ENCODE peak calls at places on chromosomes 12 and 14, in seven cellular contexts. One of them, this sample, is unnamed.
A peak's percentile ranks its signal among the peaks of the same experiment; 100 is the strongest.

GRCh38 chr12:21501258-21502163 is at the start of the genes GOLT1B and RECQL:
- DNase-seq in NCI-H69: peak; percentile 96
- DNase-seq in activated CD4-positive, CD25-positive, alpha-beta regulatory T cell treated with anti-CD3 and anti-CD28 coated beads, Interleukin-2, amount 50 U/mL, for 16 hours: peak; percentile 85
- DNase-seq in SW480: peak; percentile 99
- DNase-seq in stimulated activated CD4-positive, alpha-beta T cell treated with anti-CD3 and anti-CD28 coated beads, Interleukin-15, amount 100 ng/mL, for 24 hours: peak; percentile 91
- DNase-seq in left kidney: peak; percentile 99
- DNase-seq in T-helper 17 cell: peak; percentile 68
- DNase-seq in this sample: peak; percentile 96

GRCh38 chr14:24162083-24162482 is 1.0 kb downstream of the IRF9 start:
- DNase-seq in NCI-H69: no peak
- DNase-seq in activated CD4-positive, CD25-positive, alpha-beta regulatory T cell treated with anti-CD3 and anti-CD28 coated beads, Interleukin-2, amount 50 U/mL, for 16 hours: no peak
- DNase-seq in SW480: no peak
- DNase-seq in stimulated activated CD4-positive, alpha-beta T cell treated with anti-CD3 and anti-CD28 coated beads, Interleukin-15, amount 100 ng/mL, for 24 hours: peak; percentile 54
- DNase-seq in left kidney: no peak
- DNase-seq in T-helper 17 cell: no peak
- DNase-seq in this sample: no peak

GRCh38 chr12:132593521-132593920 is 16.9 kb downstream of the LRCOL1 start:
- DNase-seq in NCI-H69: peak; percentile 80
- DNase-seq in activated CD4-positive, CD25-positive, alpha-beta regulatory T cell treated with anti-CD3 and anti-CD28 coated beads, Interleukin-2, amount 50 U/mL, for 16 hours: no peak
- DNase-seq in SW480: no peak
- DNase-seq in stimulated activated CD4-positive, alpha-beta T cell treated with anti-CD3 and anti-CD28 coated beads, Interleukin-15, amount 100 ng/mL, for 24 hours: no peak
- DNase-seq in left kidney: no peak
- DNase-seq in T-helper 17 cell: no peak
- DNase-seq in this sample: no peak

GRCh38 chr12:67415473-67415872 is 146.3 kb downstream of the CAND1 start:
- DNase-seq in NCI-H69: peak; percentile 75
- DNase-seq in activated CD4-positive, CD25-positive, alpha-beta regulatory T cell treated with anti-CD3 and anti-CD28 coated beads, Interleukin-2, amount 50 U/mL, for 16 hours: no peak
- DNase-seq in SW480: peak; percentile 11
- DNase-seq in stimulated activated CD4-positive, alpha-beta T cell treated with anti-CD3 and anti-CD28 coated beads, Interleukin-15, amount 100 ng/mL, for 24 hours: no peak
- DNase-seq in left kidney: peak; percentile 71
- DNase-seq in T-helper 17 cell: no peak
- DNase-seq in this sample: no peak

GRCh38 chr14:39364509-39364908 is 67.7 kb downstream of the FBXO33 start:
- DNase-seq in NCI-H69: no peak
- DNase-seq in activated CD4-positive, CD25-positive, alpha-beta regulatory T cell treated with anti-CD3 and anti-CD28 coated beads, Interleukin-2, amount 50 U/mL, for 16 hours: no peak
- DNase-seq in SW480: no peak
- DNase-seq in stimulated activated CD4-positive, alpha-beta T cell treated with anti-CD3 and anti-CD28 coated beads, Interleukin-15, amount 100 ng/mL, for 24 hours: no peak
- DNase-seq in left kidney: no peak
- DNase-seq in T-helper 17 cell: no peak
- DNase-seq in this sample: no peak

GRCh38 chr14:77305696-77306095 is 15.0 kb downstream of the POMT2 start:
- DNase-seq in NCI-H69: no peak
- DNase-seq in activated CD4-positive, CD25-positive, alpha-beta regulatory T cell treated with anti-CD3 and anti-CD28 coated beads, Interleukin-2, amount 50 U/mL, for 16 hours: no peak
- DNase-seq in SW480: no peak
- DNase-seq in stimulated activated CD4-positive, alpha-beta T cell treated with anti-CD3 and anti-CD28 coated beads, Interleukin-15, amount 100 ng/mL, for 24 hours: no peak
- DNase-seq in left kidney: no peak
- DNase-seq in T-helper 17 cell: no peak
- DNase-seq in this sample: no peak

GRCh38 chr14:48086516-48086915 is 411.1 kb upstream of the MDGA2 start:
- DNase-seq in NCI-H69: no peak
- DNase-seq in activated CD4-positive, CD25-positive, alpha-beta regulatory T cell treated with anti-CD3 and anti-CD28 coated beads, Interleukin-2, amount 50 U/mL, for 16 hours: no peak
- DNase-seq in SW480: no peak
- DNase-seq in stimulated activated CD4-positive, alpha-beta T cell treated with anti-CD3 and anti-CD28 coated beads, Interleukin-15, amount 100 ng/mL, for 24 hours: no peak
- DNase-seq in left kidney: no peak
- DNase-seq in T-helper 17 cell: no peak
- DNase-seq in this sample: no peak

GRCh38 chr14:73365727-73366126 is 92.6 kb downstream of the NUMB start:
- DNase-seq in NCI-H69: no peak
- DNase-seq in activated CD4-positive, CD25-positive, alpha-beta regulatory T cell treated with anti-CD3 and anti-CD28 coated beads, Interleukin-2, amount 50 U/mL, for 16 hours: no peak
- DNase-seq in SW480: no peak
- DNase-seq in stimulated activated CD4-positive, alpha-beta T cell treated with anti-CD3 and anti-CD28 coated beads, Interleukin-15, amount 100 ng/mL, for 24 hours: no peak
- DNase-seq in left kidney: no peak
- DNase-seq in T-helper 17 cell: no peak
- DNase-seq in this sample: no peak

GRCh38 chr14:44700184-44700583 is 193.1 kb upstream of the FSCB start:
- DNase-seq in NCI-H69: peak; percentile 45
- DNase-seq in activated CD4-positive, CD25-positive, alpha-beta regulatory T cell treated with anti-CD3 and anti-CD28 coated beads, Interleukin-2, amount 50 U/mL, for 16 hours: no peak
- DNase-seq in SW480: peak; percentile 31
- DNase-seq in stimulated activated CD4-positive, alpha-beta T cell treated with anti-CD3 and anti-CD28 coated beads, Interleukin-15, amount 100 ng/mL, for 24 hours: no peak
- DNase-seq in left kidney: no peak
- DNase-seq in T-helper 17 cell: no peak
- DNase-seq in this sample: no peak

GRCh38 chr12:114294303-114294685 is 111.7 kb downstream of the TBX5 start:
- DNase-seq in NCI-H69: no peak
- DNase-seq in activated CD4-positive, CD25-positive, alpha-beta regulatory T cell treated with anti-CD3 and anti-CD28 coated beads, Interleukin-2, amount 50 U/mL, for 16 hours: no peak
- DNase-seq in SW480: no peak
- DNase-seq in stimulated activated CD4-positive, alpha-beta T cell treated with anti-CD3 and anti-CD28 coated beads, Interleukin-15, amount 100 ng/mL, for 24 hours: no peak
- DNase-seq in left kidney: no peak
- DNase-seq in T-helper 17 cell: no peak
- DNase-seq in this sample: no peak

GRCh38 chr12:98873823-98874222 is 228.7 kb downstream of the APAF1 start:
- DNase-seq in NCI-H69: peak; percentile 66
- DNase-seq in activated CD4-positive, CD25-positive, alpha-beta regulatory T cell treated with anti-CD3 and anti-CD28 coated beads, Interleukin-2, amount 50 U/mL, for 16 hours: no peak
- DNase-seq in SW480: no peak
- DNase-seq in stimulated activated CD4-positive, alpha-beta T cell treated with anti-CD3 and anti-CD28 coated beads, Interleukin-15, amount 100 ng/mL, for 24 hours: no peak
- DNase-seq in left kidney: no peak
- DNase-seq in T-helper 17 cell: no peak
- DNase-seq in this sample: no peak

GRCh38 chr12:26275313-26276257 is 80.2 kb downstream of the SSPN start:
- DNase-seq in NCI-H69: no peak
- DNase-seq in activated CD4-positive, CD25-positive, alpha-beta regulatory T cell treated with anti-CD3 and anti-CD28 coated beads, Interleukin-2, amount 50 U/mL, for 16 hours: no peak
- DNase-seq in SW480: no peak
- DNase-seq in stimulated activated CD4-positive, alpha-beta T cell treated with anti-CD3 and anti-CD28 coated beads, Interleukin-15, amount 100 ng/mL, for 24 hours: no peak
- DNase-seq in left kidney: peak; percentile 74
- DNase-seq in T-helper 17 cell: no peak
- DNase-seq in this sample: no peak

GRCh38 chr12:71746983-71747611 is 7.6 kb upstream of the RAB21 start:
- DNase-seq in NCI-H69: peak; percentile 61
- DNase-seq in activated CD4-positive, CD25-positive, alpha-beta regulatory T cell treated with anti-CD3 and anti-CD28 coated beads, Interleukin-2, amount 50 U/mL, for 16 hours: peak; percentile 22
- DNase-seq in SW480: peak; percentile 68
- DNase-seq in stimulated activated CD4-positive, alpha-beta T cell treated with anti-CD3 and anti-CD28 coated beads, Interleukin-15, amount 100 ng/mL, for 24 hours: peak; percentile 40
- DNase-seq in left kidney: peak; percentile 76
- DNase-seq in T-helper 17 cell: no peak
- DNase-seq in this sample: no peak

GRCh38 chr12:18552829-18553228 is 185.0 kb downstream of the PLCZ1 start:
- DNase-seq in NCI-H69: peak; percentile 4
- DNase-seq in activated CD4-positive, CD25-positive, alpha-beta regulatory T cell treated with anti-CD3 and anti-CD28 coated beads, Interleukin-2, amount 50 U/mL, for 16 hours: no peak
- DNase-seq in SW480: no peak
- DNase-seq in stimulated activated CD4-positive, alpha-beta T cell treated with anti-CD3 and anti-CD28 coated beads, Interleukin-15, amount 100 ng/mL, for 24 hours: no peak
- DNase-seq in left kidney: no peak
- DNase-seq in T-helper 17 cell: no peak
- DNase-seq in this sample: no peak

GRCh38 chr12:65306603-65307501 is 28.4 kb downstream of the MSRB3 start:
- DNase-seq in NCI-H69: peak; percentile 32
- DNase-seq in activated CD4-positive, CD25-positive, alpha-beta regulatory T cell treated with anti-CD3 and anti-CD28 coated beads, Interleukin-2, amount 50 U/mL, for 16 hours: no peak
- DNase-seq in SW480: peak; percentile 90
- DNase-seq in stimulated activated CD4-positive, alpha-beta T cell treated with anti-CD3 and anti-CD28 coated beads, Interleukin-15, amount 100 ng/mL, for 24 hours: peak; percentile 6
- DNase-seq in left kidney: peak; percentile 90
- DNase-seq in T-helper 17 cell: no peak
- DNase-seq in this sample: no peak

GRCh38 chr12:105228494-105228893 is 7.5 kb downstream of the APPL2 start:
- DNase-seq in NCI-H69: no peak
- DNase-seq in activated CD4-positive, CD25-positive, alpha-beta regulatory T cell treated with anti-CD3 and anti-CD28 coated beads, Interleukin-2, amount 50 U/mL, for 16 hours: no peak
- DNase-seq in SW480: no peak
- DNase-seq in stimulated activated CD4-positive, alpha-beta T cell treated with anti-CD3 and anti-CD28 coated beads, Interleukin-15, amount 100 ng/mL, for 24 hours: peak; percentile 19
- DNase-seq in left kidney: no peak
- DNase-seq in T-helper 17 cell: no peak
- DNase-seq in this sample: no peak

GRCh38 chr12:109611223-109611622 is 37.6 kb downstream of the MVK start:
- DNase-seq in NCI-H69: no peak
- DNase-seq in activated CD4-positive, CD25-positive, alpha-beta regulatory T cell treated with anti-CD3 and anti-CD28 coated beads, Interleukin-2, amount 50 U/mL, for 16 hours: no peak
- DNase-seq in SW480: no peak
- DNase-seq in stimulated activated CD4-positive, alpha-beta T cell treated with anti-CD3 and anti-CD28 coated beads, Interleukin-15, amount 100 ng/mL, for 24 hours: no peak
- DNase-seq in left kidney: no peak
- DNase-seq in T-helper 17 cell: no peak
- DNase-seq in this sample: no peak

GRCh38 chr12:39441963-39442894 is 691 bp downstream of the KIF21A start:
- DNase-seq in NCI-H69: peak; percentile 76
- DNase-seq in activated CD4-positive, CD25-positive, alpha-beta regulatory T cell treated with anti-CD3 and anti-CD28 coated beads, Interleukin-2, amount 50 U/mL, for 16 hours: peak; percentile 6
- DNase-seq in SW480: peak; percentile 55
- DNase-seq in stimulated activated CD4-positive, alpha-beta T cell treated with anti-CD3 and anti-CD28 coated beads, Interleukin-15, amount 100 ng/mL, for 24 hours: peak; percentile 64
- DNase-seq in left kidney: peak; percentile 78
- DNase-seq in T-helper 17 cell: peak; percentile 21
- DNase-seq in this sample: no peak

GRCh38 chr12:56007148-56007891 is 10.2 kb downstream of the SUOX start:
- DNase-seq in NCI-H69: peak; percentile 97
- DNase-seq in activated CD4-positive, CD25-positive, alpha-beta regulatory T cell treated with anti-CD3 and anti-CD28 coated beads, Interleukin-2, amount 50 U/mL, for 16 hours: peak; percentile 47
- DNase-seq in SW480: peak; percentile 92
- DNase-seq in stimulated activated CD4-positive, alpha-beta T cell treated with anti-CD3 and anti-CD28 coated beads, Interleukin-15, amount 100 ng/mL, for 24 hours: peak; percentile 86
- DNase-seq in left kidney: peak; percentile 98
- DNase-seq in T-helper 17 cell: peak; percentile 76
- DNase-seq in this sample: peak; percentile 91

GRCh38 chr14:92425101-92425500 is 88.5 kb upstream of the RIN3 start:
- DNase-seq in NCI-H69: no peak
- DNase-seq in activated CD4-positive, CD25-positive, alpha-beta regulatory T cell treated with anti-CD3 and anti-CD28 coated beads, Interleukin-2, amount 50 U/mL, for 16 hours: no peak
- DNase-seq in SW480: peak; percentile 44
- DNase-seq in stimulated activated CD4-positive, alpha-beta T cell treated with anti-CD3 and anti-CD28 coated beads, Interleukin-15, amount 100 ng/mL, for 24 hours: no peak
- DNase-seq in left kidney: no peak
- DNase-seq in T-helper 17 cell: no peak
- DNase-seq in this sample: no peak

GRCh38 chr14:31968912-31969311 is 108.2 kb upstream of the ARHGAP5 start:
- DNase-seq in NCI-H69: no peak
- DNase-seq in activated CD4-positive, CD25-positive, alpha-beta regulatory T cell treated with anti-CD3 and anti-CD28 coated beads, Interleukin-2, amount 50 U/mL, for 16 hours: no peak
- DNase-seq in SW480: peak; percentile 24
- DNase-seq in stimulated activated CD4-positive, alpha-beta T cell treated with anti-CD3 and anti-CD28 coated beads, Interleukin-15, amount 100 ng/mL, for 24 hours: no peak
- DNase-seq in left kidney: no peak
- DNase-seq in T-helper 17 cell: no peak
- DNase-seq in this sample: no peak

GRCh38 chr14:37819155-37820015 is 224.0 kb downstream of the TTC6 start:
- DNase-seq in NCI-H69: peak; percentile 14
- DNase-seq in activated CD4-positive, CD25-positive, alpha-beta regulatory T cell treated with anti-CD3 and anti-CD28 coated beads, Interleukin-2, amount 50 U/mL, for 16 hours: no peak
- DNase-seq in SW480: peak; percentile 33
- DNase-seq in stimulated activated CD4-positive, alpha-beta T cell treated with anti-CD3 and anti-CD28 coated beads, Interleukin-15, amount 100 ng/mL, for 24 hours: no peak
- DNase-seq in left kidney: peak; percentile 10
- DNase-seq in T-helper 17 cell: no peak
- DNase-seq in this sample: no peak

GRCh38 chr12:54571857-54572195 is 16.6 kb downstream of the PPP1R1A start:
- DNase-seq in NCI-H69: no peak
- DNase-seq in activated CD4-positive, CD25-positive, alpha-beta regulatory T cell treated with anti-CD3 and anti-CD28 coated beads, Interleukin-2, amount 50 U/mL, for 16 hours: no peak
- DNase-seq in SW480: no peak
- DNase-seq in stimulated activated CD4-positive, alpha-beta T cell treated with anti-CD3 and anti-CD28 coated beads, Interleukin-15, amount 100 ng/mL, for 24 hours: no peak
- DNase-seq in left kidney: no peak
- DNase-seq in T-helper 17 cell: no peak
- DNase-seq in this sample: no peak

GRCh38 chr12:65965358-65965757 is 141.1 kb downstream of the HMGA2 start:
- DNase-seq in NCI-H69: no peak
- DNase-seq in activated CD4-positive, CD25-positive, alpha-beta regulatory T cell treated with anti-CD3 and anti-CD28 coated beads, Interleukin-2, amount 50 U/mL, for 16 hours: no peak
- DNase-seq in SW480: no peak
- DNase-seq in stimulated activated CD4-positive, alpha-beta T cell treated with anti-CD3 and anti-CD28 coated beads, Interleukin-15, amount 100 ng/mL, for 24 hours: no peak
- DNase-seq in left kidney: peak; percentile 87
- DNase-seq in T-helper 17 cell: no peak
- DNase-seq in this sample: no peak

GRCh38 chr14:69695664-69696527 is 71.0 kb upstream of the SRSF5 start:
- DNase-seq in NCI-H69: peak; percentile 96
- DNase-seq in activated CD4-positive, CD25-positive, alpha-beta regulatory T cell treated with anti-CD3 and anti-CD28 coated beads, Interleukin-2, amount 50 U/mL, for 16 hours: no peak
- DNase-seq in SW480: no peak
- DNase-seq in stimulated activated CD4-positive, alpha-beta T cell treated with anti-CD3 and anti-CD28 coated beads, Interleukin-15, amount 100 ng/mL, for 24 hours: no peak
- DNase-seq in left kidney: peak; percentile 60
- DNase-seq in T-helper 17 cell: no peak
- DNase-seq in this sample: no peak

GRCh38 chr14:69654109-69654508 is 42.7 kb downstream of the SUSD6 start:
- DNase-seq in NCI-H69: peak; percentile 51
- DNase-seq in activated CD4-positive, CD25-positive, alpha-beta regulatory T cell treated with anti-CD3 and anti-CD28 coated beads, Interleukin-2, amount 50 U/mL, for 16 hours: no peak
- DNase-seq in SW480: no peak
- DNase-seq in stimulated activated CD4-positive, alpha-beta T cell treated with anti-CD3 and anti-CD28 coated beads, Interleukin-15, amount 100 ng/mL, for 24 hours: no peak
- DNase-seq in left kidney: no peak
- DNase-seq in T-helper 17 cell: no peak
- DNase-seq in this sample: no peak

GRCh38 chr12:100489326-100489725 is 15.7 kb downstream of the NR1H4 start:
- DNase-seq in NCI-H69: no peak
- DNase-seq in activated CD4-positive, CD25-positive, alpha-beta regulatory T cell treated with anti-CD3 and anti-CD28 coated beads, Interleukin-2, amount 50 U/mL, for 16 hours: no peak
- DNase-seq in SW480: no peak
- DNase-seq in stimulated activated CD4-positive, alpha-beta T cell treated with anti-CD3 and anti-CD28 coated beads, Interleukin-15, amount 100 ng/mL, for 24 hours: no peak
- DNase-seq in left kidney: no peak
- DNase-seq in T-helper 17 cell: no peak
- DNase-seq in this sample: no peak

GRCh38 chr12:31362759-31363415 is 36.9 kb upstream of the SINHCAF start:
- DNase-seq in NCI-H69: peak; percentile 100
- DNase-seq in activated CD4-positive, CD25-positive, alpha-beta regulatory T cell treated with anti-CD3 and anti-CD28 coated beads, Interleukin-2, amount 50 U/mL, for 16 hours: no peak
- DNase-seq in SW480: peak; percentile 75
- DNase-seq in stimulated activated CD4-positive, alpha-beta T cell treated with anti-CD3 and anti-CD28 coated beads, Interleukin-15, amount 100 ng/mL, for 24 hours: peak; percentile 43
- DNase-seq in left kidney: peak; percentile 76
- DNase-seq in T-helper 17 cell: no peak
- DNase-seq in this sample: no peak

GRCh38 chr14:65478596-65478995 is 66.1 kb downstream of the FUT8 start:
- DNase-seq in NCI-H69: peak; percentile 72
- DNase-seq in activated CD4-positive, CD25-positive, alpha-beta regulatory T cell treated with anti-CD3 and anti-CD28 coated beads, Interleukin-2, amount 50 U/mL, for 16 hours: no peak
- DNase-seq in SW480: peak; percentile 65
- DNase-seq in stimulated activated CD4-positive, alpha-beta T cell treated with anti-CD3 and anti-CD28 coated beads, Interleukin-15, amount 100 ng/mL, for 24 hours: no peak
- DNase-seq in left kidney: no peak
- DNase-seq in T-helper 17 cell: no peak
- DNase-seq in this sample: no peak

GRCh38 chr12:13390381-13390856 is 193.9 kb downstream of the EMP1 start:
- DNase-seq in NCI-H69: peak; percentile 95
- DNase-seq in activated CD4-positive, CD25-positive, alpha-beta regulatory T cell treated with anti-CD3 and anti-CD28 coated beads, Interleukin-2, amount 50 U/mL, for 16 hours: no peak
- DNase-seq in SW480: peak; percentile 58
- DNase-seq in stimulated activated CD4-positive, alpha-beta T cell treated with anti-CD3 and anti-CD28 coated beads, Interleukin-15, amount 100 ng/mL, for 24 hours: no peak
- DNase-seq in left kidney: peak; percentile 32
- DNase-seq in T-helper 17 cell: no peak
- DNase-seq in this sample: no peak

GRCh38 chr14:90758959-90759358 is 57.3 kb downstream of the TTC7B start:
- DNase-seq in NCI-H69: no peak
- DNase-seq in activated CD4-positive, CD25-positive, alpha-beta regulatory T cell treated with anti-CD3 and anti-CD28 coated beads, Interleukin-2, amount 50 U/mL, for 16 hours: no peak
- DNase-seq in SW480: no peak
- DNase-seq in stimulated activated CD4-positive, alpha-beta T cell treated with anti-CD3 and anti-CD28 coated beads, Interleukin-15, amount 100 ng/mL, for 24 hours: peak; percentile 41
- DNase-seq in left kidney: peak; percentile 11
- DNase-seq in T-helper 17 cell: no peak
- DNase-seq in this sample: peak; percentile 80

GRCh38 chr12:56840922-56841321 is 77.8 kb downstream of the HSD17B6 start:
- DNase-seq in NCI-H69: no peak
- DNase-seq in activated CD4-positive, CD25-positive, alpha-beta regulatory T cell treated with anti-CD3 and anti-CD28 coated beads, Interleukin-2, amount 50 U/mL, for 16 hours: no peak
- DNase-seq in SW480: no peak
- DNase-seq in stimulated activated CD4-positive, alpha-beta T cell treated with anti-CD3 and anti-CD28 coated beads, Interleukin-15, amount 100 ng/mL, for 24 hours: no peak
- DNase-seq in left kidney: no peak
- DNase-seq in T-helper 17 cell: no peak
- DNase-seq in this sample: no peak

GRCh38 chr14:103517626-103518415 is 4.8 kb downstream of the CKB start:
- DNase-seq in NCI-H69: peak; percentile 37
- DNase-seq in activated CD4-positive, CD25-positive, alpha-beta regulatory T cell treated with anti-CD3 and anti-CD28 coated beads, Interleukin-2, amount 50 U/mL, for 16 hours: no peak
- DNase-seq in SW480: no peak
- DNase-seq in stimulated activated CD4-positive, alpha-beta T cell treated with anti-CD3 and anti-CD28 coated beads, Interleukin-15, amount 100 ng/mL, for 24 hours: no peak
- DNase-seq in left kidney: peak; percentile 51
- DNase-seq in T-helper 17 cell: no peak
- DNase-seq in this sample: no peak

GRCh38 chr12:52074656-52075408 is 4.7 kb upstream of the SMIM41 start:
- DNase-seq in NCI-H69: peak; percentile 80
- DNase-seq in activated CD4-positive, CD25-positive, alpha-beta regulatory T cell treated with anti-CD3 and anti-CD28 coated beads, Interleukin-2, amount 50 U/mL, for 16 hours: no peak
- DNase-seq in SW480: no peak
- DNase-seq in stimulated activated CD4-positive, alpha-beta T cell treated with anti-CD3 and anti-CD28 coated beads, Interleukin-15, amount 100 ng/mL, for 24 hours: no peak
- DNase-seq in left kidney: peak; percentile 51
- DNase-seq in T-helper 17 cell: no peak
- DNase-seq in this sample: no peak

GRCh38 chr12:108063192-108063591 is 65.9 kb upstream of the WSCD2 start:
- DNase-seq in NCI-H69: peak; percentile 41
- DNase-seq in activated CD4-positive, CD25-positive, alpha-beta regulatory T cell treated with anti-CD3 and anti-CD28 coated beads, Interleukin-2, amount 50 U/mL, for 16 hours: no peak
- DNase-seq in SW480: peak; percentile 13
- DNase-seq in stimulated activated CD4-positive, alpha-beta T cell treated with anti-CD3 and anti-CD28 coated beads, Interleukin-15, amount 100 ng/mL, for 24 hours: no peak
- DNase-seq in left kidney: no peak
- DNase-seq in T-helper 17 cell: no peak
- DNase-seq in this sample: no peak

GRCh38 chr12:86719381-86719780 is 463.2 kb upstream of the MGAT4C start:
- DNase-seq in NCI-H69: no peak
- DNase-seq in activated CD4-positive, CD25-positive, alpha-beta regulatory T cell treated with anti-CD3 and anti-CD28 coated beads, Interleukin-2, amount 50 U/mL, for 16 hours: no peak
- DNase-seq in SW480: no peak
- DNase-seq in stimulated activated CD4-positive, alpha-beta T cell treated with anti-CD3 and anti-CD28 coated beads, Interleukin-15, amount 100 ng/mL, for 24 hours: no peak
- DNase-seq in left kidney: no peak
- DNase-seq in T-helper 17 cell: no peak
- DNase-seq in this sample: no peak